ENCODE peak calls at places on chromosomes 11 and 22, in eight cellular contexts. O is GM23338, Z is OCI-LY7, P is HCT116, T is PC-3, D is MM.1S, V is SK-N-SH, R is hepatocyte. A is an unnamed sample. For H3K9me2, the result is how much of the 10 kb centered on the place peaks cover.

GRCh38 chr22:40818192-40818746 is 877 bp downstream of the SLC25A17 start:
- DNase-seq in O (no peak), Z (no peak), P (no peak), T (peak), D (peak), V (no peak), R (no peak), A (no peak)

GRCh38 chr11:27241316-27242122 is 121.5 kb downstream of the CCDC34 start:
- DNase-seq in O (no peak), Z (no peak), P (no peak), T (peak), D (no peak), V (no peak), R (no peak), A (no peak)

GRCh38 chr11:96050435-96051182 is 126.7 kb upstream of the MTMR2 start:
- DNase-seq in O (no peak), Z (no peak), P (no peak), T (peak), D (no peak), V (no peak), R (peak), A (peak)

GRCh38 chr11:94794287-94795168 is 26.4 kb downstream of the AMOTL1 start:
- DNase-seq in O (no peak), Z (no peak), P (peak), T (peak), D (no peak), V (peak), R (no peak), A (peak)

GRCh38 chr22:31681625-31682345 is 19.8 kb upstream of the PISD start:
- DNase-seq in O (no peak), Z (no peak), P (no peak), T (no peak), D (no peak), V (no peak), R (no peak), A (no peak)

GRCh38 chr11:8081591-8082021 is 595 bp downstream of the TUB start:
- DNase-seq in O (no peak), Z (no peak), P (no peak), T (no peak), D (no peak), V (peak), R (peak), A (no peak)

GRCh38 chr11:70545626-70545945 is 147.3 kb downstream of the CTTN start:
- DNase-seq in O (no peak), Z (no peak), P (no peak), T (peak), D (no peak), V (no peak), R (no peak), A (no peak)

GRCh38 chr22:20156611-20157415 is 6.0 kb upstream of the CCDC188 start:
- DNase-seq in O (peak), Z (peak), P (peak), T (peak), D (peak), V (peak), R (peak), A (peak)

GRCh38 chr11:124717786-124718634 is 21.7 kb upstream of the NRGN start:
- DNase-seq in O (peak), Z (no peak), P (no peak), T (peak), D (peak), V (peak), R (peak), A (no peak)

GRCh38 chr11:456533-456932 is 6.5 kb downstream of the PTDSS2 start:
- DNase-seq in O (no peak), Z (no peak), P (no peak), T (no peak), D (no peak), V (no peak), R (no peak), A (no peak)

GRCh38 chr11:61688368-61689163 is 8.4 kb downstream of the DAGLA start:
- DNase-seq in O (no peak), Z (no peak), P (no peak), T (no peak), D (no peak), V (no peak), R (no peak), A (peak)

GRCh38 chr11:46250071-46251052 is 27.1 kb upstream of the CREB3L1 start:
- DNase-seq in O (no peak), Z (no peak), P (no peak), T (no peak), D (no peak), V (no peak), R (peak), A (peak)

GRCh38 chr11:65071907-65072630 is 11.8 kb downstream of the CDCA5 start:
- DNase-seq in O (no peak), Z (peak), P (no peak), T (no peak), D (no peak), V (no peak), R (no peak), A (peak)

GRCh38 chr11:125418396-125418795 is 77.7 kb downstream of the FEZ1 start:
- DNase-seq in O (peak), Z (no peak), P (no peak), T (no peak), D (no peak), V (no peak), R (no peak), A (no peak)

GRCh38 chr11:85961930-85962363 is 106.8 kb downstream of the CCDC83 start:
- DNase-seq in O (no peak), Z (no peak), P (no peak), T (no peak), D (no peak), V (no peak), R (no peak), A (no peak)

GRCh38 chr11:66543263-66544107 is 2.4 kb downstream of the ZDHHC24 start:
- DNase-seq in O (peak), Z (peak), P (no peak), T (no peak), D (no peak), V (peak), R (peak), A (no peak)

GRCh38 chr11:90779098-90779497 is 556.2 kb upstream of the CHORDC1 start:
- DNase-seq in O (no peak), Z (no peak), P (no peak), T (no peak), D (no peak), V (no peak), R (no peak), A (no peak)

GRCh38 chr22:46187862-46188261 is 37.5 kb downstream of the PPARA start:
- DNase-seq in O (no peak), Z (no peak), P (peak), T (no peak), D (peak), V (no peak), R (no peak), A (peak)

GRCh38 chr22:30947163-30947820 is 21.3 kb downstream of the MORC2 start:
- DNase-seq in O (no peak), Z (no peak), P (no peak), T (no peak), D (no peak), V (no peak), R (peak), A (no peak)

GRCh38 chr11:43268161-43268560 is 43.6 kb upstream of the API5 start:
- DNase-seq in O (no peak), Z (no peak), P (no peak), T (no peak), D (no peak), V (no peak), R (peak), A (no peak)

GRCh38 chr22:37043214-37043827 is 8.2 kb upstream of the KCTD17 start:
- DNase-seq in O (no peak), Z (no peak), P (no peak), T (no peak), D (no peak), V (no peak), R (no peak), A (no peak)

GRCh38 chr11:45339754-45340519 is 53.8 kb upstream of the SYT13 start:
- DNase-seq in O (peak), Z (peak), P (peak), T (peak), D (peak), V (peak), R (peak), A (peak)

GRCh38 chr22:41596776-41597634 is 7.4 kb upstream of the PMM1 start:
- DNase-seq in O (peak), Z (peak), P (no peak), T (peak), D (peak), V (peak), R (peak), A (peak)

GRCh38 chr11:46296520-46297448 is 19.3 kb downstream of the CREB3L1 start:
- DNase-seq in O (peak), Z (no peak), P (no peak), T (peak), D (no peak), V (peak), R (peak), A (peak)

GRCh38 chr11:123308077-123308476 is 113.0 kb upstream of the CLMP start:
- DNase-seq in O (no peak), Z (no peak), P (no peak), T (no peak), D (peak), V (peak), R (no peak), A (no peak)

GRCh38 chr22:49451070-49451840 is 376.4 kb downstream of the BRD1 start:
- DNase-seq in O (no peak), Z (no peak), P (no peak), T (no peak), D (no peak), V (no peak), R (no peak), A (no peak)

GRCh38 chr11:45653277-45653676 is 12.1 kb downstream of the CHST1 start:
- DNase-seq in O (no peak), Z (no peak), P (no peak), T (no peak), D (no peak), V (no peak), R (no peak), A (no peak)

GRCh38 chr11:12771875-12772274 is 97.7 kb downstream of the TEAD1 start:
- DNase-seq in O (no peak), Z (no peak), P (no peak), T (no peak), D (no peak), V (no peak), R (no peak), A (no peak)
- H3K9me2 ChIP-seq in O (under half), Z (under half), P (under half), T (under half), D (under half), V (under half), R (under half), A (under half)

GRCh38 chr11:114059984-114060401 is 482 bp downstream of the ZBTB16 start:
- DNase-seq in O (peak), Z (no peak), P (no peak), T (no peak), D (no peak), V (no peak), R (no peak), A (no peak)

GRCh38 chr11:114060402-114061052 is 1.0 kb downstream of the ZBTB16 start:
- DNase-seq in O (peak), Z (no peak), P (no peak), T (no peak), D (no peak), V (peak), R (peak), A (no peak)

GRCh38 chr11:114058871-114059277 is 637 bp upstream of the ZBTB16 start:
- DNase-seq in O (peak), Z (no peak), P (no peak), T (no peak), D (no peak), V (no peak), R (peak), A (no peak)

GRCh38 chr11:114058026-114058706 is 1.3 kb upstream of the ZBTB16 start:
- DNase-seq in O (peak), Z (no peak), P (no peak), T (no peak), D (no peak), V (no peak), R (peak), A (no peak)

GRCh38 chr11:114059278-114059983 is at the start of gene ZBTB16:
- DNase-seq in O (peak), Z (no peak), P (no peak), T (no peak), D (no peak), V (peak), R (peak), A (no peak)
- TF ChIP-seq CTCF in O (no peak), Z (no peak), P (no peak), T (no peak), D (no peak), V (no peak), R (peak), A (no peak)

DNA sequence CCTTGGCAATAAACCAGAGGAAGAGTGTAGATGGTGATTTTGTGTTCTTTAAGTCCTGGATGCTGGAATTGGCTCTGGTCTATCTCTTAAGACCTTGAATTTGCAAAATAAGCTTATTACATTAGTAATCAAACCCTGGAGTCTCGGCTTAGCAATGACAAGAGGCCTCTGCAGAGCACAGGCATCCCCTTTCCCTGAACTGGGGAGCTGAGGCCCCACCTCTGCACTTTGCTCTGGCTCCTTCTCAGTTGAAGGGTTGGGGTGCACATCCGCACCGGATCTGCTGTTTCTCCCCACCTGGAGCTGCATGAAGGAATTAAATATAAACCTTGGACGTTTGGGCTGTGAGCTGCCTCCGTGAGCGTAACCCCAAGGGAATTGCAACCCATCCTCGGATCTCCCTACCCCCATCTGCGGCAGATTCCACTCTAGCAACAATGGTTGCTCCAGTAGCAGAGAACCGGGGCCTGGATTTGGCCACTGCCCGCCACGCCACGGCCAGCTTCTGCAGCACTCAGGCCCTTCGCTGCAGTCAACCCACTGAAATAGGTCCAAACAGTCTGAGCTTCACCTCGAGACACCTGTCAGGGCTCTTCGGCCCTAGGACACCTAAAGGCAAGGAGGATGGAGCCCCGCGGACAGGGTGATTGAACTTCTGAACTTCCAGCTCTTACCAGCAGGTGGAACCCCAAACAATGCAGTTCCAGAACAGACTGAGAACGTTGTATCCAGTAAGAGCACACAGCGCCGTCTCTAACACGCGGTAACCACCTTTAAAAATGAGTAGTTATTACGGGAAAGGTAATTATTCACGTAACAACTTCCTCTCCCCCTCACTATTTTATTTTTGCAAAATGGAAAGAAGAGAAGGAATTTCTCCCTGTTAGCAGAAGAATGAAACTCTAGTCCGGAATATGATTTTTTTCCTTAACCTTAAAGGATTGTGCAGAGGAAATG is 54.8 kb upstream of the CAPRIN1 start:
- DNase-seq in O (peak), Z (peak), P (peak), T (peak), D (peak), V (peak), R (peak), A (peak)
- H2AFZ ChIP-seq in O (peak), Z (peak), P (peak), T (peak), D (peak), V (no peak), R (peak), A (peak)

DNA sequence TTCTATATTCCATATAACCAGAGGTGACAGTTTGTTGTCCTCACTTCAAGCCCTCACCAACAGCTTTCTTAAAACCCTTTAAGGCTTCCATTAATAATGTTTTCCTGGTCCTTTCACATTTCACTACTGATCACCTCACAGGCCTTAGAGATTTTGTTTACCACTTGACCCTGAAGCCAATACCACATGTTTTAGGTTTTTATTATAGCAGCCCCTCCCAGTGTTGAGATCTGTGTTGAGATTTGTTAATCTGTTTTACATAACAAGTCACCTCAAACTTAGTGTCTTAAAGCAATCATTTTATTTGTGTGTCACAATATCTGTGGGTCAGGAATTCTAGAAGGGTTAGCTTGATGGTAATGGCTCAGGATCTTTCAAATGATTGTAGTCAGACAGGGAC is 49.9 kb downstream of the FAR1 start:
- DNase-seq in O (no peak), Z (no peak), P (no peak), T (no peak), D (no peak), V (no peak), R (no peak), A (no peak)
- H3K9me2 ChIP-seq in O (under half), Z (under half), P (under half), T (under half), D (under half), V (under half), R (under half), A (under half)

GRCh38 chr11:76512851-76513653 is 68.2 kb downstream of the EMSY start:
- DNase-seq in O (peak), Z (peak), P (peak), T (peak), D (peak), V (peak), R (peak), A (peak)
- TF ChIP-seq CTCF in O (peak), Z (peak), P (peak), T (peak), D (peak), V (peak), R (peak), A (peak)

DNA sequence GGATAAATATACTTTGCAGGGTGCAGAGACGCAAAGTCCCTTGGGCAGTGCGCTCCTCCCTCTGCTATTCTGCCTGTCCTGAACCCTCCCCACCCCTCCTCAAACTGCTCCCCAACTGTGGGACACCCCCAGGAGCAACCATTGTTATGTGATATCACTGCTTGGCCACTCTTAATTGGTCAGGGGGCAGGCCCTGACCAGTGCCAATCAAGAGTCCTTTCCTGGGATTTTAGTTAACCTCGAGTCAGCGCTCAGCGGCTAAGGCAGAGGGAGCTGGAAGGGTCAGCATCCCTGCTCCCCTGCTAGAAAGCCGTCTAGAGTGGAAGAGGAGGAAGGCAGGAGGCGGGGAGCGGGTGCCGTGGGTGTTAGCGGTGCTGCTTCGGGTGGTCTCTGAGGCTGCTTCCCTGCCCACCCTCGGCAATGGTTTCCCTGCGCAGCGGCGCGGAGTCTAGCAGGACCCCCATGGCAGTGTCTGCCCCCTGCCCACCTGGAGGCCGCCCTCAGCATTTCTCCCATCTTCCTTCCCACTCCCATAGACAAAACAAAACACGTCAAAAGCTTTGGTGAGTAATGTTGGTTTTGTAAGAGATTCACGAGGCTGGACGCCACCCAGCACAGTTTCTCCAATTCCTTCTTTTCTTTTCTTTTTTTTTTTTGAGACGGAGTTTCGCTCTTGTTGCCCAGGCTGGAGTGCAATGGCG is 38.4 kb upstream of the A4GALT start:
- DNase-seq in O (peak), Z (no peak), P (no peak), T (peak), D (no peak), V (no peak), R (no peak), A (no peak)
- H2AFZ ChIP-seq in O (peak), Z (no peak), P (no peak), T (no peak), D (no peak), V (no peak), R (no peak), A (no peak)

DNA sequence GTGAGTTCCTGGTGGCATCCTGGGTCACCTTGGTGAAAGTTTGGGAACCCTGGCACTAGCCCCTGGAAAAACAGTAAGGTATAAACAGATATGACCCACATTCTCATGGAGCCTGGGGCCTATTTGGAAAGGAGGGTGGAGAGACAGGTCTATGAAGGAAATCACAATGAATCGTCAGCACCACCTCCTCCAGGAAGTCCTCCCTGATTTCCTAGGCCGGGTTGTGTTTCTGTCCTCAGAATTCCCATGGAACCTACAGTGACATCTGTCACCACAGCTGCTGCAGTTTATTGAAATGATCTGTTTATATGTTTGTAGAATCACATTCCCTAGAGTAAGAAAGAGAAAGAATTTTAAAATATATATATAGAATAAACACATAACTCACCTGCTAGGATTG is 71.8 kb upstream of the ASPHD2 start:
- DNase-seq in O (no peak), Z (no peak), P (no peak), T (no peak), D (no peak), V (no peak), R (no peak), A (no peak)
- H3K9me2 ChIP-seq in O (under half), Z (under half), P (under half), T (under half), D (under half), V (under half), R (under half), A (under half)

GRCh38 chr11:63686912-63687311 is 5.6 kb downstream of the RTN3 start:
- DNase-seq in O (no peak), Z (no peak), P (no peak), T (no peak), D (no peak), V (no peak), R (no peak), A (no peak)

GRCh38 chr11:63682045-63682915 is 980 bp downstream of the RTN3 start:
- DNase-seq in O (peak), Z (peak), P (no peak), T (peak), D (no peak), V (peak), R (peak), A (no peak)

GRCh38 chr11:63680842-63681207 is 475 bp upstream of the RTN3 start:
- DNase-seq in O (peak), Z (no peak), P (no peak), T (no peak), D (no peak), V (peak), R (peak), A (peak)

GRCh38 chr11:63683133-63683991 is 2.1 kb downstream of the RTN3 start:
- DNase-seq in O (no peak), Z (no peak), P (no peak), T (peak), D (no peak), V (no peak), R (no peak), A (no peak)

GRCh38 chr11:63681208-63682044 is at the start of gene RTN3:
- DNase-seq in O (peak), Z (peak), P (peak), T (peak), D (peak), V (peak), R (peak), A (peak)
- TF ChIP-seq CTCF in O (no peak), Z (no peak), P (no peak), T (no peak), D (no peak), V (no peak), R (no peak), A (no peak)

A was measured in PC-9.